ENCODE peak calls at places on chromosomes 5 and 9, in ten cellular contexts. One of them, this sample, is unnamed.
A peak's percentile ranks its signal among the peaks of the same experiment; 100 is the strongest.

GRCh38 chr5:137278476-137278875 is 220.7 kb downstream of the SPOCK1 start:
- DNase-seq in spleen: no peak
- DNase-seq in ovary: no peak
- DNase-seq in lower lobe of right lung: no peak
- DNase-seq in upper lobe of right lung: no peak
- DNase-seq in CD8-positive, alpha-beta memory T cell: no peak
- DNase-seq in cardiac muscle cell: no peak
- DNase-seq in heart right ventricle: no peak
- DNase-seq in heart left ventricle: no peak
- DNase-seq in GM23248: no peak
- DNase-seq in this sample: no peak

GRCh38 chr5:180209137-180209581 is at the start of gene RASGEF1C:
- DNase-seq in spleen: peak; percentile 87
- DNase-seq in ovary: peak; percentile 71
- DNase-seq in lower lobe of right lung: peak; percentile 71
- DNase-seq in upper lobe of right lung: peak; percentile 81
- DNase-seq in CD8-positive, alpha-beta memory T cell: no peak
- DNase-seq in cardiac muscle cell: peak; percentile 90
- DNase-seq in heart right ventricle: peak; percentile 68
- DNase-seq in heart left ventricle: peak; percentile 82
- DNase-seq in GM23248: peak; percentile 88
- DNase-seq in this sample: peak; percentile 26

GRCh38 chr9:90021216-90021906 is 416.5 kb downstream of the GADD45G start:
- DNase-seq in spleen: peak; percentile 56
- DNase-seq in ovary: no peak
- DNase-seq in lower lobe of right lung: no peak
- DNase-seq in upper lobe of right lung: no peak
- DNase-seq in CD8-positive, alpha-beta memory T cell: no peak
- DNase-seq in cardiac muscle cell: no peak
- DNase-seq in heart right ventricle: no peak
- DNase-seq in heart left ventricle: no peak
- DNase-seq in GM23248: no peak
- DNase-seq in this sample: no peak

GRCh38 chr5:170315154-170315553 is 17.6 kb upstream of the LCP2 start:
- DNase-seq in spleen: no peak
- DNase-seq in ovary: peak; percentile 68
- DNase-seq in lower lobe of right lung: no peak
- DNase-seq in upper lobe of right lung: no peak
- DNase-seq in CD8-positive, alpha-beta memory T cell: no peak
- DNase-seq in cardiac muscle cell: peak; percentile 21
- DNase-seq in heart right ventricle: peak; percentile 69
- DNase-seq in heart left ventricle: no peak
- DNase-seq in GM23248: no peak
- DNase-seq in this sample: no peak

GRCh38 chr5:142960309-142960696 is 190.1 kb downstream of the ARHGAP26 start:
- DNase-seq in spleen: no peak
- DNase-seq in ovary: no peak
- DNase-seq in lower lobe of right lung: no peak
- DNase-seq in upper lobe of right lung: no peak
- DNase-seq in CD8-positive, alpha-beta memory T cell: no peak
- DNase-seq in cardiac muscle cell: no peak
- DNase-seq in heart right ventricle: no peak
- DNase-seq in heart left ventricle: no peak
- DNase-seq in GM23248: peak; percentile 89
- DNase-seq in this sample: no peak

GRCh38 chr9:117917873-117918272 is 213.7 kb downstream of the TLR4 start:
- DNase-seq in spleen: no peak
- DNase-seq in ovary: no peak
- DNase-seq in lower lobe of right lung: no peak
- DNase-seq in upper lobe of right lung: no peak
- DNase-seq in CD8-positive, alpha-beta memory T cell: no peak
- DNase-seq in cardiac muscle cell: no peak
- DNase-seq in heart right ventricle: no peak
- DNase-seq in heart left ventricle: no peak
- DNase-seq in GM23248: no peak
- DNase-seq in this sample: no peak

GRCh38 chr9:3884736-3885135 is 358.9 kb upstream of the RFX3 start:
- DNase-seq in spleen: no peak
- DNase-seq in ovary: no peak
- DNase-seq in lower lobe of right lung: no peak
- DNase-seq in upper lobe of right lung: no peak
- DNase-seq in CD8-positive, alpha-beta memory T cell: no peak
- DNase-seq in cardiac muscle cell: no peak
- DNase-seq in heart right ventricle: no peak
- DNase-seq in heart left ventricle: no peak
- DNase-seq in GM23248: no peak
- DNase-seq in this sample: no peak

GRCh38 chr9:1129382-1129781 is 79.2 kb downstream of the DMRT2 start:
- DNase-seq in spleen: no peak
- DNase-seq in ovary: no peak
- DNase-seq in lower lobe of right lung: no peak
- DNase-seq in upper lobe of right lung: no peak
- DNase-seq in CD8-positive, alpha-beta memory T cell: no peak
- DNase-seq in cardiac muscle cell: no peak
- DNase-seq in heart right ventricle: no peak
- DNase-seq in heart left ventricle: no peak
- DNase-seq in GM23248: no peak
- DNase-seq in this sample: no peak

GRCh38 chr9:137218212-137218753 is 3.8 kb downstream of the RNF208 start:
- DNase-seq in spleen: no peak
- DNase-seq in ovary: no peak
- DNase-seq in lower lobe of right lung: no peak
- DNase-seq in upper lobe of right lung: no peak
- DNase-seq in CD8-positive, alpha-beta memory T cell: no peak
- DNase-seq in cardiac muscle cell: no peak
- DNase-seq in heart right ventricle: no peak
- DNase-seq in heart left ventricle: no peak
- DNase-seq in GM23248: no peak
- DNase-seq in this sample: no peak

DNA sequence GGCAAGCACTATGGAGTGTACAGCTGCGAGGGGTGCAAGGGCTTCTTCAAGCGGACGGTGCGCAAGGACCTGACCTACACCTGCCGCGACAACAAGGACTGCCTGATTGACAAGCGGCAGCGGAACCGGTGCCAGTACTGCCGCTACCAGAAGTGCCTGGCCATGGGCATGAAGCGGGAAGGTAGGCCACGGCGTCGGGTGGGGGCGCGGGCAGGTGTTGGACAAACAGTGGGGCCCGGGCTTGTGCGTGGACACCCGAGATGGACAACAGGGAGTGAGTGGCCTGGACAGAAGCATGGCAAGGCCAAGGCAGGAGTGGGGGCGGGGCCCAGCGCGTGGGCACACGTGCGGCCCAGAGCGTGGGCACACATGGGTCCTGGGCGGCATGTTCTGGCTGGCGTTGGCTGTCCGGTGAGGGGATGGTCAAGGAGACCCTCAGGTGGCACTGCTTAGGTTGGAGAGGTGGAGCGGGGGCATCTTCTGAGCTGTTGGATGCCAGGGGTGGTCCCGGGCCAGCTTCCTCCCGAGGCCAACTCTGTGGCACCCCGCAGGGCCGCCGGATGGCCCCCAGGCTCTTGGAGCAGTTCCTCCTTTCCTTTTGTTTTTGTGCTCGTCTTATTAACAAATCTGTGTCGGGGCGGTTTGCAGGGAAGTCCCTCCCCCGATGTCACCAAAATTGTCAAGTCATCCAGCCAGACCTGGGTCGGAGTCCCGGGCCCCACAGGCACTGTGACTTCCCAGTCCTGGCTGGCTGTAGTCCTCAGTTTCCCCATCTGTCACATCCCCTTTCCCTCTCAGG is 82.9 kb downstream of the RXRA start:
- DNase-seq in spleen: peak; percentile 90
- DNase-seq in ovary: no peak
- DNase-seq in lower lobe of right lung: no peak
- DNase-seq in upper lobe of right lung: no peak
- DNase-seq in CD8-positive, alpha-beta memory T cell: no peak
- DNase-seq in cardiac muscle cell: no peak
- DNase-seq in heart right ventricle: no peak
- DNase-seq in heart left ventricle: no peak
- DNase-seq in GM23248: no peak
- DNase-seq in this sample: no peak
- H3K27ac ChIP-seq in spleen: peak overlapping the region; percentile 94
- H3K27ac ChIP-seq in ovary: peak overlapping the region; percentile 56
- H3K27ac ChIP-seq in lower lobe of right lung: peak overlapping the region; percentile 76
- H3K27ac ChIP-seq in upper lobe of right lung: peak overlapping the region; percentile 51
- H3K27ac ChIP-seq in CD8-positive, alpha-beta memory T cell: no peak overlapping the region
- H3K27ac ChIP-seq in cardiac muscle cell: no peak overlapping the region
- H3K27ac ChIP-seq in heart right ventricle: peak overlapping the region; percentile 86
- H3K27ac ChIP-seq in heart left ventricle: no peak overlapping the region
- H3K27ac ChIP-seq in GM23248: no peak overlapping the region
- H3K27ac ChIP-seq in this sample: no peak overlapping the region

DNA sequence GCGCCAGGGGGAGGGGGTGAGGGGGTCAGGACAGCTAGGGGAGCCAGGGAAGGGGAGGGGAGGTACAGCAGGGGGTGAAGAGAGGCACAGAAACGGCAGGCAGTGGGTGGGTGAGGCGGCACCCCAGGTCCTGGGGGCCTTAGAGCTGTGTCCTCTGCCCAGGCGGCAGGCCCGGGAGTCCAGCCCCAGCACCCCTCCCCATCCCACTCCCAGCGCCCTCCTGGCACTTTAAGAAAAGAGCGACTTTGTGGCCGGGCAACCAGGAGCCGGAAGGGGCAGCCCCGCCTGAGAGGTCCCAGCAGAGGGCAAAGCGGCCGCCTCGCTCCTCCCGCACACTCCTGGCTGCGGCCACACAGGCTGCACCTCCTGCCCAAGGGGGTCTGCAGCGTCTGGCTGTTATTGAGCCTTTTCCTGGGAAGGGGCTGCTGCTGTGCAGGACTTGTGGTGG is 42.6 kb downstream of the NACC2 start:
- DNase-seq in spleen: no peak
- DNase-seq in ovary: peak; percentile 29
- DNase-seq in lower lobe of right lung: no peak
- DNase-seq in upper lobe of right lung: peak; percentile 74
- DNase-seq in CD8-positive, alpha-beta memory T cell: no peak
- DNase-seq in cardiac muscle cell: peak; percentile 23
- DNase-seq in heart right ventricle: no peak
- DNase-seq in heart left ventricle: peak; percentile 63
- DNase-seq in GM23248: peak; percentile 43
- DNase-seq in this sample: no peak
- H3K4me3 ChIP-seq in spleen: peak overlapping the region; percentile 50
- H3K4me3 ChIP-seq in ovary: peak overlapping the region; percentile 6
- H3K4me3 ChIP-seq in lower lobe of right lung: peak overlapping the region; percentile 57
- H3K4me3 ChIP-seq in upper lobe of right lung: peak overlapping the region; percentile 49
- H3K4me3 ChIP-seq in CD8-positive, alpha-beta memory T cell: no peak overlapping the region
- H3K4me3 ChIP-seq in cardiac muscle cell: peak overlapping the region; percentile 42
- H3K4me3 ChIP-seq in heart right ventricle: peak overlapping the region; percentile 53
- H3K4me3 ChIP-seq in heart left ventricle: peak overlapping the region; percentile 63
- H3K4me3 ChIP-seq in GM23248: peak overlapping the region; percentile 67
- H3K4me3 ChIP-seq in this sample: no peak overlapping the region

GRCh38 chr5:135862744-135863143 is 28.3 kb downstream of the SLC25A48 start:
- DNase-seq in spleen: no peak
- DNase-seq in ovary: no peak
- DNase-seq in lower lobe of right lung: no peak
- DNase-seq in upper lobe of right lung: no peak
- DNase-seq in CD8-positive, alpha-beta memory T cell: no peak
- DNase-seq in cardiac muscle cell: no peak
- DNase-seq in heart right ventricle: no peak
- DNase-seq in heart left ventricle: no peak
- DNase-seq in GM23248: no peak
- DNase-seq in this sample: no peak

GRCh38 chr5:135861646-135862045 is 27.2 kb downstream of the SLC25A48 start:
- DNase-seq in spleen: no peak
- DNase-seq in ovary: no peak
- DNase-seq in lower lobe of right lung: no peak
- DNase-seq in upper lobe of right lung: no peak
- DNase-seq in CD8-positive, alpha-beta memory T cell: no peak
- DNase-seq in cardiac muscle cell: no peak
- DNase-seq in heart right ventricle: no peak
- DNase-seq in heart left ventricle: no peak
- DNase-seq in GM23248: no peak
- DNase-seq in this sample: no peak

GRCh38 chr5:135857630-135858311 is 23.3 kb downstream of the SLC25A48 start:
- DNase-seq in spleen: no peak
- DNase-seq in ovary: no peak
- DNase-seq in lower lobe of right lung: no peak
- DNase-seq in upper lobe of right lung: no peak
- DNase-seq in CD8-positive, alpha-beta memory T cell: no peak
- DNase-seq in cardiac muscle cell: no peak
- DNase-seq in heart right ventricle: no peak
- DNase-seq in heart left ventricle: no peak
- DNase-seq in GM23248: no peak
- DNase-seq in this sample: no peak

GRCh38 chr5:135864503-135865443 is 30.3 kb downstream of the SLC25A48 start:
- DNase-seq in spleen: no peak
- DNase-seq in ovary: no peak
- DNase-seq in lower lobe of right lung: no peak
- DNase-seq in upper lobe of right lung: no peak
- DNase-seq in CD8-positive, alpha-beta memory T cell: no peak
- DNase-seq in cardiac muscle cell: no peak
- DNase-seq in heart right ventricle: no peak
- DNase-seq in heart left ventricle: no peak
- DNase-seq in GM23248: no peak
- DNase-seq in this sample: no peak

DNA sequence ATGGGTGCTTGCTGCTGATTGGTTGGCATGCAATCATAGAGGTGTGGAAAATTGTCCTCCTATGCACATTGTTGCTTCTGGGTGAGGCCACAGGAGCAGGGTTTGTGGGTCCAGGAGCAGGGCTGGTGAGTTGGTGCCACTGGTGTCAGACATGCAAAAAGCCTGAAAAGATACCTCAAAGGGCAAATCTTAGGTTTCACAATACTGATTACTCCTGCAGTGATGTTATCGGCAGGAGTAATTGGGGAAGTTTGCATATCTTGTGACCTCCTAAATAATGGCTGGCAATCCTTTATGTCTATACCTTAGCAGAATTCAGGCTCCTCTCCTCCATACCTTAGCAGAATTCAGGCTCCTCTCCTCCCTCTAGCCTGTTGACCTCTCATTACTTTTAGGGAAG is 25.2 kb downstream of the SLC25A48 start:
- DNase-seq in spleen: no peak
- DNase-seq in ovary: no peak
- DNase-seq in lower lobe of right lung: no peak
- DNase-seq in upper lobe of right lung: no peak
- DNase-seq in CD8-positive, alpha-beta memory T cell: no peak
- DNase-seq in cardiac muscle cell: no peak
- DNase-seq in heart right ventricle: no peak
- DNase-seq in heart left ventricle: no peak
- DNase-seq in GM23248: no peak
- DNase-seq in this sample: no peak
- H3K27ac ChIP-seq in spleen: no peak overlapping the region
- H3K27ac ChIP-seq in ovary: no peak overlapping the region
- H3K27ac ChIP-seq in lower lobe of right lung: no peak overlapping the region
- H3K27ac ChIP-seq in upper lobe of right lung: no peak overlapping the region
- H3K27ac ChIP-seq in CD8-positive, alpha-beta memory T cell: no peak overlapping the region
- H3K27ac ChIP-seq in cardiac muscle cell: no peak overlapping the region
- H3K27ac ChIP-seq in heart right ventricle: no peak overlapping the region
- H3K27ac ChIP-seq in heart left ventricle: no peak overlapping the region
- H3K27ac ChIP-seq in GM23248: no peak overlapping the region
- H3K27ac ChIP-seq in this sample: no peak overlapping the region

DNA sequence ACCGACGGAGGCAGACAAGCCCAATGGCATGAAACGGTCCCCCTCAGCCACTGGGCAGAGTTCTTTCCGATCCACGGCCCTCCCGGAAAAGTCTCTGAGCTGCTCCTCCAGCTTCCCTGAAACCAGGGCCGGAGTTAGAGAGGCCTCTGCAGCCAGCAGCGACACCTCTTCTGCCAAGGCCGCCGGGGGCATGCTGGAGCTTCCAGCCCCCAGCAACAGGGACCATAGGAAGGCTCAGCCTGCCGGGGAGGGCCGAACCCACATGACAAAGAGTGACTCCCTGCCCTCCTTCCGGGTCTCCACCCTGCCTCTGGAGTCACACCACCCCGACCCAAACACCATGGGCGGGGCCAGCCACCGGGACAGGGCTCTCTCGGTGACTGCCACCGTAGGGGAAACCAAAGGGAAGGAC is 30.1 kb downstream of the CD180 start:
- DNase-seq in spleen: peak; percentile 92
- DNase-seq in ovary: no peak
- DNase-seq in lower lobe of right lung: peak; percentile 89
- DNase-seq in upper lobe of right lung: peak; percentile 89
- DNase-seq in CD8-positive, alpha-beta memory T cell: peak; percentile 83
- DNase-seq in cardiac muscle cell: no peak
- DNase-seq in heart right ventricle: peak; percentile 61
- DNase-seq in heart left ventricle: peak; percentile 84
- DNase-seq in GM23248: no peak
- DNase-seq in this sample: peak; percentile 47
- H3K4me3 ChIP-seq in spleen: peak overlapping the region; percentile 32
- H3K4me3 ChIP-seq in ovary: peak overlapping the region; percentile 15
- H3K4me3 ChIP-seq in lower lobe of right lung: peak overlapping the region; percentile 47
- H3K4me3 ChIP-seq in upper lobe of right lung: peak overlapping the region; percentile 39
- H3K4me3 ChIP-seq in CD8-positive, alpha-beta memory T cell: peak overlapping the region; percentile 68
- H3K4me3 ChIP-seq in cardiac muscle cell: no peak overlapping the region
- H3K4me3 ChIP-seq in heart right ventricle: peak overlapping the region; percentile 48
- H3K4me3 ChIP-seq in heart left ventricle: peak overlapping the region; percentile 57
- H3K4me3 ChIP-seq in GM23248: peak overlapping the region; percentile 44
- H3K4me3 ChIP-seq in this sample: peak overlapping the region; percentile 54

This sample was measured in naive thymus-derived CD4-positive, alpha-beta T cell.